ENCODE peak calls at places on chromosomes 3 and 15, in five cellular contexts. P, S, L, G and H are unnamed samples.

GRCh38 chr3:45407634-45408033 is 19.3 kb downstream of the LARS2 start:
- DNase-seq in P (no peak), S (no peak), L (no peak), G (no peak), H (no peak)

GRCh38 chr3:140466535-140466934 is 211.3 kb upstream of the TRIM42 start:
- DNase-seq in P (no peak), S (no peak), L (no peak), G (no peak), H (no peak)

GRCh38 chr3:17634964-17635363 is 107.5 kb downstream of the TBC1D5 start:
- DNase-seq in P (no peak), S (no peak), L (no peak), G (no peak), H (no peak)

GRCh38 chr15:69476704-69477473 is 24.3 kb downstream of the RPLP1 start:
- DNase-seq in P (no peak), S (no peak), L (no peak), G (no peak), H (no peak)

GRCh38 chr3:170961616-170962400 is 53.4 kb upstream of the EIF5A2 start:
- DNase-seq in P (peak; percentile 34), S (no peak), L (peak; percentile 15), G (no peak), H (no peak)

GRCh38 chr3:44198265-44198956 is 43.3 kb upstream of the TOPAZ1 start:
- DNase-seq in P (peak; percentile 56), S (peak; percentile 21), L (peak; percentile 65), G (peak; percentile 26), H (peak; percentile 87)

GRCh38 chr3:195853930-195854478 is 42.3 kb upstream of the MUC4 start:
- DNase-seq in P (no peak), S (no peak), L (no peak), G (no peak), H (no peak)

GRCh38 chr15:34514251-34514760 is 69.1 kb downstream of the GOLGA8B start:
- DNase-seq in P (no peak), S (no peak), L (peak; percentile 84), G (no peak), H (no peak)

GRCh38 chr3:190265795-190266194 is 56.5 kb downstream of the CLDN1 start:
- DNase-seq in P (peak; percentile 34), S (no peak), L (no peak), G (no peak), H (peak; percentile 89)

GRCh38 chr3:16511561-16512434 is 1.7 kb downstream of the RFTN1 start:
- DNase-seq in P (no peak), S (no peak), L (no peak), G (peak; percentile 98), H (no peak)

GRCh38 chr3:33716227-33716626 is 1.8 kb downstream of the CLASP2 start:
- DNase-seq in P (no peak), S (no peak), L (no peak), G (no peak), H (no peak)

GRCh38 chr3:33718595-33718907 is 497 bp upstream of the CLASP2 start:
- DNase-seq in P (no peak), S (no peak), L (no peak), G (no peak), H (no peak)

GRCh38 chr3:33717866-33718594 is at the start of gene CLASP2:
- DNase-seq in P (peak; percentile 73), S (peak; percentile 76), L (peak; percentile 93), G (peak; percentile 42), H (peak; percentile 84)

GRCh38 chr3:33722186-33722585 is 4.1 kb upstream of the CLASP2 start:
- DNase-seq in P (no peak), S (no peak), L (no peak), G (no peak), H (no peak)

GRCh38 chr3:33717616-33717865 is 513 bp downstream of the CLASP2 start:
- DNase-seq in P (peak; percentile 49), S (no peak), L (peak; percentile 78), G (no peak), H (peak; percentile 38)
- TF ChIP-seq JUND in P (no peak), S (no peak), L (no peak), G (no peak), H (no peak)

DNA sequence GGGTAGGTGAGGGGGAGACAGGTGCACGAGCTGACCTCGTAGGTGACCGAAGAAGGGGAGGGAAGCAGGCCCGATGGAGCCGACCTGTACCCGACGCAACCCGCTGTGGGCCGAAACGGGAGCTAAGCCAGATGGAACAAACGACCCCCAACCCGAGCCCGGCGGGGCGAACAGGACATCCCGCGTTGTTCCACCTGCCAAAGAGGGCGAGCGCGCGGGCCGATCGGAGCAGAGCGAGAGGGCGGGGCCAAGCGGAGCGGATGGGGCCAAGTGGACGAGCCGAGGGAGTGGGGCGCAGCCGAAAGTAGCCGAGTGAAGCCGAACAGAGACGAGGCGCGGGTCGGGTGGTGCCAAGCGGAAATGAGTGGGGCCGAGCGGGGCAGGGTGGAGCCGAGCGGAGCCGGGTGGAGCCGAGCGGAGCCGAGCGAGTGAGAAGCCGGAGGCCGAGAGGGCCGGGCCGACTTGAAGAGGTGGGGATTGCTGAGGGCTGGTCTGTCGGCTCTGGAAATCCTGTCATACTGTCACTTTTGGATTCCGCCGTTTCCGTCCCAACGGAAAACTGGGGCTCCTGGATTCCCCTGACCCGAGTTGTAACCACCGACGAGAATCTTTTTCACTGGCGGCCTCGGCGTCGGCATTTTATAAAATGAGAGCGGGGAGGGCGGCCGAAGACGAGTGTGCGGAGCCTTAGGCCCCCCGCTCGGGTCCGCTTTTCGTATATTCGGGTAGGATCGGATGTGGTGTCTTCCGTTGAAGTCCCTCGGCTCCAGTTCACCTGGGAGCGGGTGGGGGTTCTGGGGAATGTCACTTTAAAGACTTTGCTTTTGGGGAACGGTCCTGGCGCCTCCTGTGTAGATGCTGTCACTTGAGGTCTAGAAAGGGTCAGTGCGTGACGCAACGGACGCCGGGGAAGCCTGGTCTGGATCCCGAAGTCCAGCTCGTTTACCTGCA is 15.6 kb upstream of the WNT7A start:
- DNase-seq in P (peak; percentile 77), S (peak; percentile 82), L (peak; percentile 95), G (peak; percentile 47), H (peak; percentile 92)
- TF ChIP-seq JUND in P (no peak), S (no peak), L (peak; percentile 2), G (no peak), H (no peak)

GRCh38 chr3:155512867-155513261 is 219.4 kb upstream of the STRIT1 start:
- DNase-seq in P (no peak), S (no peak), L (no peak), G (no peak), H (no peak)

GRCh38 chr3:155516439-155516838 is 223.0 kb upstream of the STRIT1 start:
- DNase-seq in P (no peak), S (no peak), L (no peak), G (no peak), H (no peak)

GRCh38 chr3:155512175-155512866 is 218.8 kb upstream of the STRIT1 start:
- DNase-seq in P (no peak), S (no peak), L (no peak), G (no peak), H (no peak)

GRCh38 chr3:155519081-155519480 is 225.6 kb upstream of the STRIT1 start:
- DNase-seq in P (no peak), S (no peak), L (no peak), G (no peak), H (no peak)

GRCh38 chr3:155517907-155518306 is 224.4 kb upstream of the STRIT1 start:
- DNase-seq in P (no peak), S (no peak), L (no peak), G (no peak), H (no peak)
- TF ChIP-seq JUND in P (no peak), S (no peak), L (no peak), G (no peak), H (no peak)

GRCh38 chr3:107798381-107798780 is 275.6 kb downstream of the BBX start:
- DNase-seq in P (no peak), S (no peak), L (no peak), G (no peak), H (no peak)

GRCh38 chr3:107794664-107795443 is 272.1 kb downstream of the BBX start:
- DNase-seq in P (no peak), S (no peak), L (no peak), G (no peak), H (peak; percentile 9)

GRCh38 chr3:107797586-107797985 is 274.8 kb downstream of the BBX start:
- DNase-seq in P (no peak), S (no peak), L (no peak), G (no peak), H (no peak)

GRCh38 chr3:107795514-107796094 is 272.8 kb downstream of the BBX start:
- DNase-seq in P (no peak), S (no peak), L (no peak), G (no peak), H (no peak)

GRCh38 chr3:107796786-107797185 is 274.0 kb downstream of the BBX start:
- DNase-seq in P (no peak), S (no peak), L (no peak), G (no peak), H (no peak)
- TF ChIP-seq JUND in P (no peak), S (no peak), L (no peak), G (no peak), H (no peak)